ENCODE peak calls at places on chromosome 11, in four cellular contexts. C is HEK293T, Z is AG08395, D is NCI-H1105 treated with DMSO at 0.1 percent for 48 hours. N is an unnamed sample.

GRCh38 chr11:9704037-9704436 is 40.2 kb downstream of the SWAP70 start:
- DNase-seq in Z (no peak), C (no peak), D (no peak), N (no peak)

GRCh38 chr11:81644239-81644840 is 1089.3 kb downstream of the FAM181B start:
- DNase-seq in D (peak), Z (peak), C (peak), N (peak)

GRCh38 chr11:96472085-96472484 is 82.3 kb downstream of the JRKL start:
- DNase-seq in Z (no peak), C (no peak), D (no peak), N (no peak)

GRCh38 chr11:134477486-134477885 is 65.4 kb upstream of the B3GAT1 start:
- DNase-seq in D (no peak), Z (no peak), C (no peak), N (no peak)

GRCh38 chr11:17905477-17905876 is 107.4 kb downstream of the SERGEF start:
- DNase-seq in Z (no peak), C (no peak), D (no peak), N (no peak)

GRCh38 chr11:119125849-119126248 is 4.5 kb downstream of the HINFP start:
- DNase-seq in Z (no peak), D (no peak), C (no peak), N (no peak)

GRCh38 chr11:2113776-2114175 is 25.4 kb downstream of the IGF2 start:
- DNase-seq in D (no peak), Z (no peak), C (no peak), N (no peak)

GRCh38 chr11:12110714-12111481 is 508 bp downstream of the MICAL2 start:
- DNase-seq in D (peak), Z (no peak), C (peak), N (peak)

GRCh38 chr11:78740175-78741161 is 165.8 kb upstream of the NARS2 start:
- DNase-seq in Z (no peak), C (no peak), D (peak), N (no peak)

GRCh38 chr11:119608781-119609180 is 120.2 kb downstream of the NECTIN1 start:
- DNase-seq in Z (no peak), D (no peak), C (no peak), N (no peak)

GRCh38 chr11:2578006-2578933 is 121.5 kb downstream of the KCNQ1OT1 start:
- DNase-seq in D (no peak), Z (no peak), C (no peak), N (peak)

GRCh38 chr11:70067591-70068341 is 10.4 kb upstream of the ANO1 start:
- DNase-seq in C (no peak), D (peak), Z (no peak), N (no peak)

GRCh38 chr11:85672111-85672875 is 7.4 kb upstream of the CREBZF start:
- DNase-seq in C (no peak), D (no peak), Z (no peak), N (no peak)

GRCh38 chr11:123020968-123021367 is 39.3 kb upstream of the BSX start:
- DNase-seq in Z (peak), C (peak), D (peak), N (peak)

GRCh38 chr11:69958308-69958707 is 119.8 kb upstream of the ANO1 start:
- DNase-seq in D (no peak), C (no peak), Z (no peak), N (no peak)

GRCh38 chr11:64834723-64835615 is 9.5 kb downstream of the CDC42BPG start:
- DNase-seq in D (no peak), C (no peak), Z (peak), N (no peak)

GRCh38 chr11:117851091-117851490 is 25.4 kb downstream of the FXYD6 start:
- DNase-seq in Z (no peak), C (no peak), D (no peak), N (no peak)

GRCh38 chr11:62909107-62909894 is 11.9 kb downstream of the CHRM1 start:
- DNase-seq in D (peak), C (peak), Z (peak), N (peak)

GRCh38 chr11:2847511-2847910 is 38.1 kb downstream of the CDKN1C start:
- DNase-seq in D (peak), C (no peak), Z (no peak), N (no peak)

GRCh38 chr11:19967796-19968195 is 192.5 kb downstream of the DBX1 start:
- DNase-seq in Z (no peak), D (no peak), C (no peak), N (no peak)

GRCh38 chr11:126352934-126353801 is 2.3 kb upstream of the ST3GAL4 start:
- DNase-seq in Z (no peak), D (no peak), C (no peak), N (no peak)

GRCh38 chr11:93513763-93514162 is 29.4 kb downstream of the SMCO4 start:
- DNase-seq in D (no peak), C (no peak), Z (no peak), N (no peak)

GRCh38 chr11:118930152-118930712 is 4.5 kb upstream of the BCL9L start:
- DNase-seq in Z (peak), D (peak), C (peak), N (peak)

GRCh38 chr11:38060930-38061329 is 1462.9 kb upstream of the RAG2 start:
- DNase-seq in D (no peak), Z (no peak), C (no peak), N (no peak)

GRCh38 chr11:133824593-133824992 is 20.7 kb downstream of the SPATA19 start:
- DNase-seq in Z (no peak), C (no peak), D (no peak), N (no peak)

GRCh38 chr11:45041556-45041955 is 90.9 kb upstream of the TP53I11 start:
- DNase-seq in D (peak), C (no peak), Z (no peak), N (no peak)

GRCh38 chr11:35618497-35619029 is 303 bp downstream of the FJX1 start:
- DNase-seq in D (peak), C (peak), Z (peak), N (no peak)

GRCh38 chr11:114774599-114775365 is 96.5 kb downstream of the NXPE2 start:
- DNase-seq in C (peak), D (peak), Z (peak), N (peak)